ENCODE peak calls at places on chromosomes 1 and 21, in four cellular contexts. R, S, W and V are unnamed samples.

GRCh38 chr1:70227439-70227838 is 6.3 kb downstream of the SRSF11 start:
- DNase-seq in S (no peak), R (no peak), W (no peak), V (no peak)

GRCh38 chr1:240455228-240455821 is 156.6 kb downstream of the GREM2 start:
- DNase-seq in R (peak; percentile 54), S (no peak), W (no peak), V (peak; percentile 48)

GRCh38 chr1:231480008-231480407 is 48.5 kb upstream of the TSNAX start:
- DNase-seq in R (no peak), S (no peak), W (no peak), V (no peak)

GRCh38 chr1:26263212-26263611 is 16.7 kb upstream of the SH3BGRL3 start:
- DNase-seq in S (no peak), W (no peak), R (no peak), V (no peak)

GRCh38 chr1:168136709-168137514 is at the start of gene GPR161:
- DNase-seq in S (peak; percentile 67), W (peak; percentile 48), R (peak; percentile 64), V (peak; percentile 92)

GRCh38 chr1:91676030-91676429 is 175.4 kb downstream of the CDC7 start:
- DNase-seq in S (no peak), W (no peak), R (no peak), V (no peak)

GRCh38 chr1:33164120-33164519 is 17.7 kb downstream of the TRIM62 start:
- DNase-seq in W (no peak), S (no peak), R (no peak), V (no peak)

GRCh38 chr1:174051956-174052355 is 29.8 kb upstream of the RC3H1 start:
- DNase-seq in W (no peak), S (no peak), R (no peak), V (peak; percentile 28)

GRCh38 chr1:16204634-16205332 is 7.7 kb downstream of the ARHGEF19 start:
- DNase-seq in S (no peak), R (peak; percentile 35), W (peak; percentile 50), V (peak; percentile 77)

GRCh38 chr21:46610018-46610701 is 5.3 kb upstream of the S100B start:
- DNase-seq in R (no peak), S (no peak), W (no peak), V (no peak)

GRCh38 chr21:37338671-37339526 is 27.7 kb upstream of the DYRK1A start:
- DNase-seq in R (peak; percentile 97), S (peak; percentile 37), W (no peak), V (no peak)

GRCh38 chr1:183719289-183719688 is 66.2 kb upstream of the APOBEC4 start:
- DNase-seq in S (no peak), R (peak; percentile 43), W (no peak), V (peak; percentile 27)

GRCh38 chr1:51491166-51491981 is 27.7 kb downstream of the EPS15 start:
- DNase-seq in R (no peak), W (no peak), S (no peak), V (no peak)

GRCh38 chr1:240562111-240562590 is 49.8 kb downstream of the GREM2 start:
- DNase-seq in R (no peak), W (no peak), S (no peak), V (no peak)

GRCh38 chr1:175373786-175374623 is 181.4 kb upstream of the KIAA0040 start:
- DNase-seq in W (no peak), R (peak; percentile 40), S (no peak), V (peak; percentile 83)

GRCh38 chr1:65994223-65994622 is 201.5 kb downstream of the PDE4B start:
- DNase-seq in S (no peak), W (no peak), R (no peak), V (no peak)

GRCh38 chr1:32063261-32063681 is 9.5 kb upstream of the TMEM39B start:
- DNase-seq in W (no peak), R (peak; percentile 63), S (no peak), V (no peak)

GRCh38 chr21:33231526-33231925 is 1.8 kb downstream of the IFNAR2 start:
- DNase-seq in W (no peak), S (no peak), R (no peak), V (no peak)

GRCh38 chr1:76294470-76295194 is 220.1 kb downstream of the ST6GALNAC3 start:
- DNase-seq in R (no peak), S (no peak), W (no peak), V (no peak)

DNA sequence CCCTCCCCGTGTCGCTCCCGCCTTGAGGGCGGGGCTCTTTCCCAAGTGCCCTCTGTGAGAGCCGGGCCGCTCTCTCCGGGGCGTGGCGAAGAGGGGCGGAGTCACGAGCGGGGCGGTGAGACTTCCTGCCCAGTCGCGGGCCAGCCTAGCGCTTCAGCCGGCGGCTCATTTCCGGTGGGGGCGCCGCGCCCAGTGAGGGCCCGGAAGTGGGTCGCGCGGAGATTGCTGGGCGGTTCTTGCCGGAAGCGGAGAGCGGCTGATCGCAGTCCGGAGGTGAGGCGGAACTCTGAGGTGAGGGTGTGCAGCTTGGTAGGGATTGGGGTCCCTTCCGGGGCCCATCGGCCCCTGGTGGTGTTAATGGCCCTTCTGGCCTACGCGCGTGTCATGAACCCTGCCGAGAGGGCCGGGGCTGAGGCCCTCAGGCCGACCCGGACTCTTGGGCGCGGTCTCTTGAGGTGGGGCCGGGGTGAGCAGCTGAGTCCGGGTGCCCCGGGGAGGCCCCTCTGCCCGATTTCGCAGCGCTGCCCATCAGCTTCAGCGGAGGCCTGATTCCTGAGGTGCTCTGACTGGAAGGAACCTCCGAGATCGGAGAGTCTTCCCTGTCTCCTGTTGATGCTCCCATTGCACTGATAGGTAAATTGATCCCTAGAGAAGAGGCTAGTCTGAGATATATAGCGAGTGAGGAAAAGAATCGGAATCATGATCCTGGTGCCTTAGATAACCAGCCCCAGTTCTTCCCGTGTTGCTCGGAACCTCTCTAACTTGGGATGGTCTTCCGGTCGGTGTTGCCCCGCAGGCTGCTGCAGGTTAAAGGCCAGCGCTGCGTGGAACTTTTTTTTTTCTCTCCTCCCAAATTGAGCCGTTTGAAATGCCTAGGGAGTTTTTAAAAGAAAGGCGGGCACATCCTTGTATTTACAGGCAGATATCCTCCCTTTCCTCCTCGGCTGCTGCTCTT is at the start of gene CAP1:
- DNase-seq in R (peak; percentile 99), W (peak; percentile 100), S (peak; percentile 100), V (peak; percentile 99)
- H3K4me1 ChIP-seq in R (peaks cover 34% of the 10 kb centered on the region), W (peaks cover 80% of the 10 kb centered on the region), S (peaks cover 85% of the 10 kb centered on the region), V (peaks cover 6% of the 10 kb centered on the region)

GRCh38 chr1:227131193-227131592 is 187.1 kb downstream of the CDC42BPA start:
- DNase-seq in R (peak; percentile 83), S (no peak), W (no peak), V (peak; percentile 17)
- TF ChIP-seq CTCF in R (peak; percentile 97), S (peak; percentile 59), W (peak; percentile 21), V (peak; percentile 55)

DNA sequence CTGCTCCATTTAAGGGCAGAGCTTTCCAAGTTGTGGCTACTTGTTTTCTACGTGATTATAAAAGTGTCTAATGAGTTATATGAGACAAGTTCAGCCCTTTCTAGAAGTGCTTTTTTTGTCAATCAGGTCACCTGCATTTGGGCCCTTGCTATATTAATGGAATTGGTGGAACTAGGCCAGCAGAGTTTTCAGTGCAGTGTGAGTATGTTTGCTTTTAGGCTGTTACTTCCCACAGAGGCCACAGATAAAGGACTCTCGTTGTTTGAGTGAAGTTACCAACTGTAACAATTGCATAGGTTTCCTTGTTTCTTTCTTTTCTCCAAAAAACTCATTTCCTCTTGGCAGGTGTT is 10.9 kb downstream of the SMAP2 start:
- DNase-seq in W (peak; percentile 55), S (no peak), R (peak; percentile 61), V (no peak)
- H3K4me1 ChIP-seq in W (peaks cover 99% of the 10 kb centered on the region), S (peaks cover 97% of the 10 kb centered on the region), R (peaks cover 67% of the 10 kb centered on the region), V (peaks cover 13% of the 10 kb centered on the region)

GRCh38 chr1:201982082-201982922 is at the start of gene RNPEP:
- DNase-seq in S (peak; percentile 85), R (peak; percentile 54), W (peak; percentile 81), V (peak; percentile 81)

GRCh38 chr1:201985355-201985754 is 2.9 kb downstream of the RNPEP start:
- DNase-seq in R (no peak), W (no peak), S (no peak), V (no peak)

GRCh38 chr1:201988593-201988992 is 6.1 kb downstream of the RNPEP start:
- DNase-seq in R (no peak), S (no peak), W (no peak), V (no peak)

GRCh38 chr1:201984446-201984845 is 2.0 kb downstream of the RNPEP start:
- DNase-seq in S (no peak), R (no peak), W (no peak), V (no peak)

DNA sequence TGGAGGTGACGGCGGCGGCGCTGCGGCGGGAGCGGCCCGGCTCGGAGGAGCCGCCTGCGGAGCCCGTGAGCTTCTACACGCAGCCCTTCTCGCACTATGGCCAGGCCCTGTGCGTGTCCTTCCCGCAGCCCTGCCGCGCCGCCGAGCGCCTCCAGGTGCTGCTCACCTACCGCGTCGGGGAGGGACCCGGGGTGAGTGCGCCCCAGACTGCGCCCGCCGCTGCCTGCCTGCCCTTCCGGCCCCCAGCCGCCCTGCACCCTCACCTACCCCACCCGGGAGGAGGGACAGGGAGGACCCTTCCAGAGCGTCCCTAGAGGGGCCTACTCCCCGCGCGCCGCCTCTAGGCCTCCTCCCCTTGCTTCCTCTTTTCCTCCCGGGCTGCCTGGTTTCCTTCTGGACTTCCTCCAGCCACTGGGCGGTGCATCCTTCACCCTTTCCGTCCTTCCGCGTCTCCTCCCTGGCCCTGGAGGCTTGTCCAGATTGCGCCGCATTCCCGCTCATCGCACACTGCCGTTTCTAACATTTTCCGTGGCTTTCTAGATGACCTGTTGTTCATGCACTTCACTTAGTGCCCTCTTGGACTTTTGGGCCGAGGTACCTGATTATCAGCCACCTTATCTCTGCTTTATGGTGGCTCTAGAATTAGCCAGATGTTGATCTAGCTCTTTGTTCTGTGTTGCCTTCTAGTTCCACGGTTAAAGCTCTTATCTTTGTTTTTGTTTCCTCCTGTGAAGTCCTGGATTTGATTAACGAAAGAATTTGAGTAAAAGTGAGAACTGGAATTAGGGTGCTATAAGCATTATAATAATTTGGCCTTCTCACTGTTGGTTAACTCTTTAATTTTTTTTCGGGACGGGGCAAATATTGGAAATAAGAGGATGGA is 716 bp downstream of the RNPEP start:
- DNase-seq in R (peak; percentile 73), S (peak; percentile 70), W (peak; percentile 74), V (peak; percentile 82)
- TF ChIP-seq CTCF in R (peak; percentile 22), S (peak; percentile 3), W (no peak), V (peak; percentile 21)

DNA sequence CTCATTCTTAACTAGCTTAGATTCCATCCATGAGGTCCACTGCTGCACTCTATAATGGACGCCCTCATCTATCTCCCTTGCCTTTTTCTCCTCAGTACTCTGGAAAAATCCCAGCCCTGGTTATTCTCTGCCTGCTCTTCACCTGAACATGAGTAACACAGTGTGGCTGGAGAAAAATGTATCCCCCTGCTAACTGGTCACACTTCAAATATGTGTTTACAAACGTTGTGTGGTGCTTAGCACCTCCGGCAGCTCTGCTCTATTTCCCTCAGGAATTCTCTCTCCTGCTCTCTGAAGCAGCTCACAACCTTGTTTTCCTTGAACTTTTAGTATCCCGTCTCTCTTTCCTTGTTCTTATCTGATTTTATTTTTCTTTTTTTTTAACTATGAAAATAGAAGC is 4.1 kb downstream of the SCCPDH start:
- DNase-seq in R (no peak), W (no peak), S (no peak), V (no peak)
- H3K4me1 ChIP-seq in R (no peaks in the 10 kb centered on the region), W (peaks cover 23% of the 10 kb centered on the region), S (peaks cover 35% of the 10 kb centered on the region), V (peaks cover 7% of the 10 kb centered on the region)

GRCh38 chr1:44010935-44011610 is 19.7 kb downstream of the CCDC24 start:
- DNase-seq in W (no peak), R (no peak), S (no peak), V (no peak)
- TF ChIP-seq CTCF in W (no peak), R (peak; percentile 27), S (no peak), V (no peak)